ENCODE peak calls at places on chromosome 4, in eight cellular contexts. B, V, Y, N, T, W, D and U are unnamed samples.

GRCh38 chr4:54032558-54033135 is 31.8 kb downstream of the CHIC2 start:
- DNase-seq in B (no peak), V (no peak), Y (peak), N (no peak), T (no peak), W (no peak), D (no peak), U (no peak)

GRCh38 chr4:112170451-112170993 is 25.3 kb downstream of the FAM241A start:
- DNase-seq in B (peak), V (no peak), Y (peak), N (no peak), T (peak), W (no peak), D (no peak), U (peak)

GRCh38 chr4:53122280-53123116 is 243.4 kb downstream of the SCFD2 start:
- DNase-seq in B (no peak), V (no peak), Y (no peak), N (no peak), T (no peak), W (no peak), D (no peak), U (no peak)

GRCh38 chr4:158255727-158256324 is 45.5 kb downstream of the TMEM144 start:
- DNase-seq in B (peak), V (no peak), Y (peak), N (peak), T (peak), W (no peak), D (no peak), U (no peak)

GRCh38 chr4:122525865-122526264 is 69.3 kb upstream of the IL2 start:
- DNase-seq in B (no peak), V (no peak), Y (no peak), N (no peak), T (no peak), W (no peak), D (no peak), U (no peak)

GRCh38 chr4:56289934-56290333 is 97.4 kb downstream of the AASDH start:
- DNase-seq in B (no peak), V (no peak), Y (no peak), N (peak), T (no peak), W (no peak), D (no peak), U (no peak)

GRCh38 chr4:141238196-141238595 is 17.5 kb downstream of the ZNF330 start:
- DNase-seq in B (no peak), V (no peak), Y (no peak), N (no peak), T (no peak), W (no peak), D (no peak), U (no peak)

GRCh38 chr4:147362868-147363440 is 117.9 kb upstream of the EDNRA start:
- DNase-seq in B (no peak), V (peak), Y (no peak), N (peak), T (peak), W (peak), D (peak), U (no peak)

GRCh38 chr4:98517444-98518021 is 140.9 kb downstream of the TSPAN5 start:
- DNase-seq in B (no peak), V (no peak), Y (no peak), N (no peak), T (peak), W (no peak), D (no peak), U (no peak)

GRCh38 chr4:71254451-71255012 is 84.3 kb upstream of the SLC4A4 start:
- DNase-seq in B (no peak), V (no peak), Y (no peak), N (no peak), T (no peak), W (no peak), D (no peak), U (no peak)

GRCh38 chr4:94782707-94783106 is 25.0 kb downstream of the BMPR1B start:
- DNase-seq in B (no peak), V (no peak), Y (no peak), N (no peak), T (no peak), W (no peak), D (no peak), U (no peak)

GRCh38 chr4:151887816-151888180 is 127.0 kb upstream of the GATB start:
- DNase-seq in B (no peak), V (no peak), Y (no peak), N (no peak), T (no peak), W (no peak), D (no peak), U (no peak)

GRCh38 chr4:6340446-6341015 is 70.9 kb downstream of the WFS1 start:
- DNase-seq in B (no peak), V (no peak), Y (no peak), N (no peak), T (no peak), W (no peak), D (no peak), U (no peak)

GRCh38 chr4:143251348-143251747 is 66.6 kb downstream of the USP38 start:
- DNase-seq in B (no peak), V (no peak), Y (no peak), N (no peak), T (no peak), W (no peak), D (no peak), U (no peak)

GRCh38 chr4:15232725-15233597 is 194.9 kb upstream of the C1QTNF7 start:
- DNase-seq in B (no peak), V (no peak), Y (no peak), N (no peak), T (peak), W (no peak), D (no peak), U (peak)

GRCh38 chr4:8699479-8700145 is 107.0 kb downstream of the CPZ start:
- DNase-seq in B (no peak), V (peak), Y (no peak), N (no peak), T (no peak), W (no peak), D (peak), U (no peak)

GRCh38 chr4:109816082-109816442 is 500 bp downstream of the GAR1 start:
- DNase-seq in B (no peak), V (peak), Y (peak), N (no peak), T (no peak), W (no peak), D (no peak), U (peak)

GRCh38 chr4:165700855-165701254 is 172.2 kb upstream of the TLL1 start:
- DNase-seq in B (no peak), V (no peak), Y (peak), N (no peak), T (peak), W (no peak), D (no peak), U (peak)

GRCh38 chr4:122458625-122459024 is 2.1 kb upstream of the IL2 start:
- DNase-seq in B (no peak), V (peak), Y (no peak), N (peak), T (peak), W (no peak), D (no peak), U (peak)

GRCh38 chr4:152579916-152580315 is 44.0 kb upstream of the FBXW7 start:
- DNase-seq in B (no peak), V (no peak), Y (no peak), N (peak), T (no peak), W (no peak), D (no peak), U (no peak)

GRCh38 chr4:78190078-78190477 is 133.0 kb downstream of the FRAS1 start:
- DNase-seq in B (no peak), V (no peak), Y (no peak), N (no peak), T (no peak), W (no peak), D (no peak), U (no peak)

GRCh38 chr4:54099959-54100606 is at the start of gene GSX2:
- DNase-seq in B (no peak), V (no peak), Y (no peak), N (no peak), T (no peak), W (peak), D (no peak), U (no peak)

GRCh38 chr4:168879178-168879577 is 130.9 kb downstream of the CBR4 start:
- DNase-seq in B (no peak), V (no peak), Y (no peak), N (no peak), T (no peak), W (no peak), D (no peak), U (no peak)

GRCh38 chr4:181971973-181972372 is 271.2 kb upstream of the TENM3 start:
- DNase-seq in B (no peak), V (no peak), Y (no peak), N (no peak), T (no peak), W (peak), D (no peak), U (no peak)

GRCh38 chr4:157075811-157076577 is at the start of gene GLRB:
- DNase-seq in B (peak), V (no peak), Y (no peak), N (peak), T (peak), W (peak), D (peak), U (no peak)

GRCh38 chr4:109821186-109821585 is 5.6 kb downstream of the GAR1 start:
- DNase-seq in B (no peak), V (no peak), Y (no peak), N (no peak), T (no peak), W (no peak), D (no peak), U (no peak)

GRCh38 chr4:1376391-1376840 is 29.4 kb downstream of the UVSSA start:
- DNase-seq in B (no peak), V (no peak), Y (no peak), N (no peak), T (no peak), W (no peak), D (no peak), U (no peak)

GRCh38 chr4:146132445-146132844 is 43.1 kb upstream of the LSM6 start:
- DNase-seq in B (no peak), V (no peak), Y (no peak), N (no peak), T (no peak), W (no peak), D (no peak), U (peak)

GRCh38 chr4:78150465-78150864 is 93.3 kb downstream of the FRAS1 start:
- DNase-seq in B (no peak), V (no peak), Y (no peak), N (no peak), T (no peak), W (no peak), D (no peak), U (no peak)

GRCh38 chr4:163251204-163251603 is 81.2 kb downstream of the NPY1R start:
- DNase-seq in B (no peak), V (no peak), Y (no peak), N (peak), T (peak), W (no peak), D (no peak), U (no peak)
- TF ChIP-seq CTCF in B (no peak), V (no peak), Y (peak), N (no peak), T (peak), W (no peak), D (no peak), U (no peak)

GRCh38 chr4:87838207-87838606 is 5.4 kb downstream of the MEPE start:
- DNase-seq in B (peak), V (no peak), Y (no peak), N (no peak), T (peak), W (no peak), D (no peak), U (no peak)
- TF ChIP-seq CTCF in B (peak), V (no peak), Y (peak), N (peak), T (peak), W (peak), D (no peak), U (no peak)

GRCh38 chr4:48343035-48343434 is 1.7 kb downstream of the SLAIN2 start:
- DNase-seq in B (no peak), V (no peak), Y (peak), N (peak), T (no peak), W (no peak), D (no peak), U (peak)

GRCh38 chr4:48342559-48342878 is 1.2 kb downstream of the SLAIN2 start:
- DNase-seq in B (no peak), V (no peak), Y (peak), N (no peak), T (no peak), W (no peak), D (no peak), U (no peak)

GRCh38 chr4:48343531-48343930 is 2.2 kb downstream of the SLAIN2 start:
- DNase-seq in B (no peak), V (no peak), Y (no peak), N (peak), T (peak), W (no peak), D (no peak), U (no peak)

GRCh38 chr4:48340905-48341775 is at the start of gene SLAIN2:
- DNase-seq in B (peak), V (peak), Y (peak), N (peak), T (peak), W (peak), D (peak), U (peak)

GRCh38 chr4:48341776-48342558 is 638 bp downstream of the SLAIN2 start:
- DNase-seq in B (no peak), V (peak), Y (peak), N (peak), T (peak), W (peak), D (peak), U (peak)
- TF ChIP-seq CTCF in B (no peak), V (no peak), Y (no peak), N (no peak), T (no peak), W (no peak), D (no peak), U (peak)

GRCh38 chr4:62640296-62640695 is 1440.2 kb downstream of the ADGRL3 start:
- DNase-seq in B (no peak), V (no peak), Y (no peak), N (no peak), T (no peak), W (no peak), D (no peak), U (no peak)

GRCh38 chr4:62644372-62644771 is 1444.2 kb downstream of the ADGRL3 start:
- DNase-seq in B (no peak), V (peak), Y (peak), N (peak), T (peak), W (no peak), D (no peak), U (peak)
- TF ChIP-seq CTCF in B (no peak), V (peak), Y (peak), N (peak), T (no peak), W (peak), D (no peak), U (no peak)

DNA sequence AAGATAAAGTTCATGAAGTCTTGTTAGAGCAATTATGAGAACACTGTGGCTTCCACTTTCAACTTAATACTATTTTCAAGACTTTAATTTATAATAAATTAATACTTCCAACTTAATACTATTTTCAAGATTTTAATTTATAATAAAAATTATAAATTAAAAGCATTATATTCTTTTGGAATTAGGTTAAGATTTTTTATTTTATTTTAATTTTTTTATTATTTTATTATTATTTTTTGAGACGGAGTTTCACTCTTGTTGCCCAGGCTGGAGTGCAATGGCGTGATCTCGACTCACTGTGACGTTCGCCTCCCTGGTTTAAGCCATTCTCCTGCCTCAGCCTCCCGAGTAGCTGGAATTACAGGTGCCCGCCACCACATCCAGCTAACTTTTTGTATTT is 126.0 kb upstream of the GUCY1A1 start:
- DNase-seq in B (no peak), V (no peak), Y (no peak), N (no peak), T (no peak), W (no peak), D (no peak), U (no peak)
- TF ChIP-seq CTCF in B (no peak), V (no peak), Y (no peak), N (no peak), T (no peak), W (no peak), D (no peak), U (no peak)

GRCh38 chr4:16450031-16450430 is 223.8 kb upstream of the TAPT1 start:
- DNase-seq in B (no peak), V (no peak), Y (no peak), N (no peak), T (no peak), W (no peak), D (no peak), U (no peak)
- TF ChIP-seq CTCF in B (no peak), V (no peak), Y (no peak), N (no peak), T (no peak), W (no peak), D (no peak), U (no peak)